ENCODE peak calls at places on chromosomes 4 and X, in five cellular contexts. S is ovary, O is A549, B is upper lobe of right lung, K is BJ. N is an unnamed sample.

GRCh38 chrX:123899701-123900100 is 39.8 kb downstream of the XIAP start:
- DNase-seq in S (no peak), O (no peak), B (no peak), K (no peak), N (no peak)

GRCh38 chr4:101279377-101279871 is 67.9 kb downstream of the PPP3CA start:
- DNase-seq in S (peak), O (peak), B (no peak), K (peak), N (no peak)

GRCh38 chr4:147596976-147597375 is 20.2 kb upstream of the TMEM184C start:
- DNase-seq in S (no peak), O (peak), B (no peak), K (peak), N (no peak)

GRCh38 chr4:183332447-183332846 is 10.2 kb upstream of the CLDN24 start:
- DNase-seq in S (no peak), O (no peak), B (no peak), K (no peak), N (no peak)

GRCh38 chrX:131067216-131067615 is 9.1 kb downstream of the ARHGAP36 start:
- DNase-seq in S (no peak), O (no peak), B (no peak), K (no peak), N (no peak)

GRCh38 chrX:47817421-47817820 is 19.3 kb upstream of the ZNF81 start:
- DNase-seq in S (no peak), O (no peak), B (no peak), K (no peak), N (no peak)

GRCh38 chrX:155070975-155071693 is at the start of the genes BRCC3, CMC4 and MTCP1:
- DNase-seq in S (peak), O (peak), B (peak), K (no peak), N (peak)

GRCh38 chr4:75630174-75630931 is at the start of gene CDKL2:
- DNase-seq in S (peak), O (peak), B (peak), K (no peak), N (peak)

GRCh38 chr4:153393397-153393796 is 48.9 kb downstream of the MND1 start:
- DNase-seq in S (no peak), O (peak), B (peak), K (peak), N (no peak)
- H3K4me3 ChIP-seq in S (no peak), O (no peak), B (no peak), K (no peak), N (no peak)

GRCh38 chr4:140856692-140857091 is 100.5 kb upstream of the TBC1D9 start:
- DNase-seq in S (peak), O (peak), B (no peak), K (no peak), N (no peak)

GRCh38 chr4:140857111-140857510 is 100.9 kb upstream of the TBC1D9 start:
- DNase-seq in S (no peak), O (no peak), B (no peak), K (no peak), N (no peak)

GRCh38 chr4:140849526-140849925 is 93.3 kb upstream of the TBC1D9 start:
- DNase-seq in S (no peak), O (no peak), B (no peak), K (no peak), N (no peak)

GRCh38 chr4:140851032-140851636 is 94.9 kb upstream of the TBC1D9 start:
- DNase-seq in S (peak), O (peak), B (no peak), K (no peak), N (no peak)

DNA sequence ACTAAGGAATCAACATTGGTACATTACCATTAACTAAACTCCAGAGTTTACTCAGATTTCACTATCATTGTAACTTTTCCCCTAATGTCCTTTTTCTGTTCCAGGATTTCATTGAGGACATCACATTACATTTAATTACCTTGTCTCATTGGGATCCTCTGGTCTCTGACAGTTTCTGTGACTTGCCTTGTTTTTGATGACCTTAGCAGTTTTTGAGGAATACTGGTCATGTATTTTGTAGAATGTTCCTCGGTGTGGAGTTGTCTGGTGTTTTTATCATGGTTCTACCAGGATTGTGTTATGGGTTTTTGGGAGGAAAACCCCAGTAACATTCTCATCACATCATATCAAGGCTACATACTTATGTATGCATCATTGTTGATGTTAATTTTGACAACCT is 95.6 kb upstream of the TBC1D9 start:
- DNase-seq in S (no peak), O (no peak), B (no peak), K (no peak), N (no peak)
- TF ChIP-seq CTCF in S (no peak), O (no peak), B (no peak), K (no peak), N (no peak)

GRCh38 chr4:123744664-123745290 is 348.2 kb downstream of the SPRY1 start:
- DNase-seq in S (peak), O (no peak), B (no peak), K (no peak), N (no peak)
- H3K4me3 ChIP-seq in S (no peak), O (no peak), B (no peak), K (no peak), N (no peak)

DNA sequence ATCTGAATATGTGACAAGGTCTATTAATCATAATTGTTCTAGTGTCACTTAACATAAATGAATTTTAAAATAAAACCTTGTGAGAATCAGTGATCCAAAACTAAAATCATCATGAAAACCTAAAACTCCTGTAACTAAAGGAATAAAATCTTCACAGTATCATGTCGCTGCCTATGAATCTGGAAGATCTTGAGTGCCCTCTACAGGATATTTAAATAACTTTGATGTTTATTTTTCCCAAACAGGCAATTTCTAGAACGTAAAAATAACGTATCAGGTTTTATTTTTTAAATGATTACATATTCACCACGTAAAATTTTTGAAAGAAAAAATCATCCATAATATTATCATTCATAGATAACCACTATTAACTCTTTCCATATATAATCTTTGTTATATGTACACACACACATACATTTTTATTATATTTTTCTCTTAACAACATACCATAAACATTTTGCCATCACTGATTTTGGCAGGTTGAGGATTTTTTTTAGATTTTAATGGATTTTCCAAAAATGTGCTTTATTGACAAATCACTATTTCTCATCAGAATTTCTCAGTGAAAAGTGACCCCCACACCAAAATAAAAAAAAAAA is 79.6 kb downstream of the COMMD8 start:
- DNase-seq in S (no peak), O (peak), B (no peak), K (no peak), N (no peak)
- TF ChIP-seq CTCF in S (no peak), O (peak), B (peak), K (peak), N (peak)

DNA sequence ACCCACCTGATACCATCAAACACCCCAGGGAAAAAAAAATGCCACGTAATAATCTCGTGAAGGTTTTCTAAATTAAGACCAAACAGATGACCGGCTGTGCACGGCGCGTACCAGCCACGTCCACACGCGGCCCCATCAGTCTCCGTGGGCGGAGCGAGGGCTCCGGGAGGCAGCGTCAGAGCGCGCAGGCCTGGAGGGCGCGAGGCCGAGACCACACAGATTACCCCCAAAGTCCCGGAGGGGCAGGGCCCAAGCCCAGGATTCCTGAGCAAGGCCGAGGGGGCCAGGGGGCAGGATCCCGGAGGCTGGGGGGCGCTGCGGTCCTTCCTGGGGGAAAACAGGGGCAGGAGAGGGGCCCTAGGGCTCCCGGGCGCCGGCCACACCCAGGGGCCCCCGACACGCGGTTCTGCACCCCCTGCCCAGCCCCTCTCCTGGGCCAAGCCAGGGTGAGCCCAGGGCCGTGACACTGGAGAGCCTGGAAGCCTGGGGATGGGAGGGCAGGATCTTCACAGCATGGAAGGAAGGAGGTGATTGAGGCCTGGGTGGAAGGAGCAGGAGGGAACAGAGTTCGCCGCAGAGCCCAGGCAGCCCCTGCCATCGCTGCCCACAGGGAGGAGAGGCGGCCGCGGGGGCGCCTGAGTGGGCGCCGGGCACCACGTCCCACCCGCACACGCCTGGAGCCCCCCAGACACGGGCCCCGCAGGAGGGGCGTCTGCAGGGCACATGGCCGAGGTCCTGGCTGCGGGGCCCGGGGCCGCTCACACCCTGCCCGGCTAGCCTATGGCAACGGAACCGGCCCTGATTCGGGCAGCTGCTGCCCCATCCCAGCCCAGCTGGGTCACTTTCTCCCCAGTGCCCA is 91.7 kb downstream of the FAM53A start:
- DNase-seq in S (no peak), O (no peak), B (peak), K (no peak), N (no peak)
- H3K4me3 ChIP-seq in S (no peak), O (no peak), B (no peak), K (no peak), N (no peak)

GRCh38 chr4:169314906-169315305 is 44.1 kb upstream of the SH3RF1 start:
- DNase-seq in S (peak), O (peak), B (peak), K (no peak), N (peak)

GRCh38 chr4:169309326-169309967 is 38.7 kb upstream of the SH3RF1 start:
- DNase-seq in S (no peak), O (no peak), B (no peak), K (no peak), N (no peak)

GRCh38 chr4:169312690-169313422 is 42.1 kb upstream of the SH3RF1 start:
- DNase-seq in S (no peak), O (no peak), B (no peak), K (no peak), N (no peak)

GRCh38 chr4:169313732-169314131 is 43.0 kb upstream of the SH3RF1 start:
- DNase-seq in S (no peak), O (no peak), B (no peak), K (no peak), N (no peak)

DNA sequence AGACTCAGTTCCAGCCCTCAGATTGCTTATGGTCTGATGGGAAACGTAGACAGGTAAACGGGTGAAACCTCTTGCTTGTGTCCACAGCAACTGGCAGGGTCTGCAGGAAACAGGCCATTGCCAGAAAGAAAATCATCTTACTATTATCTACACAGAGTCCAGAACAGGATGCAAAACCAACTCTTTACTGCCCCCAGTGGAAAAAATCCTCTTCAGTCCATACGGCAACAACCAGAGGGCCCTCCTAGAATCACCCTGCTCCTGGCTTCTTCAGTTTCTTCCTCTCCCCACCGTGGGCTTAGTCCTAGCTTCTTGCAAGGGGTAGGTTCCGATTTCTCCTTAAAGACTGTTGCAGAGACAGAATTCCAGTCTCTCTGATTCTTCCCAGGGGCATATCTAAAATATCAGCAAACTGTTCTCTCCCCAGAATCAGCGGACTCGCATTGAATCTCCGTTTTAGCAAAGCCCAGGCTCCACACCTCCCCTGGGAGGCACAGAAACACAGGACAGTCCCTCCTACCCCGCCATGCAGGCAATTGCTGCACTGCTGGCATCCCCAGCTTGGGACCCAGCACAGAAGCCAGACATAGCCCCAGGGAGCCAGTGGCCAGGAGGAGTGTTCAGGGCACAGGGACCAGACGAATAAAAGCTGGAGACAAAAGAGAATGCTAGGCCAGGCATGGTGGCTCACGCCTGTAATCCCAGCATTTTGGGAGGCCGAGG is 41.0 kb upstream of the SH3RF1 start:
- DNase-seq in S (peak), O (peak), B (no peak), K (no peak), N (peak)
- TF ChIP-seq CTCF in S (peak), O (peak), B (peak), K (peak), N (peak)

GRCh38 chrX:1885116-1885515 is 270.3 kb downstream of the ASMT start:
- DNase-seq in S (no peak), O (no peak), B (no peak), K (no peak), N (no peak)

GRCh38 chrX:1883772-1884171 is 268.9 kb downstream of the ASMT start:
- DNase-seq in S (no peak), O (peak), B (no peak), K (no peak), N (no peak)

DNA sequence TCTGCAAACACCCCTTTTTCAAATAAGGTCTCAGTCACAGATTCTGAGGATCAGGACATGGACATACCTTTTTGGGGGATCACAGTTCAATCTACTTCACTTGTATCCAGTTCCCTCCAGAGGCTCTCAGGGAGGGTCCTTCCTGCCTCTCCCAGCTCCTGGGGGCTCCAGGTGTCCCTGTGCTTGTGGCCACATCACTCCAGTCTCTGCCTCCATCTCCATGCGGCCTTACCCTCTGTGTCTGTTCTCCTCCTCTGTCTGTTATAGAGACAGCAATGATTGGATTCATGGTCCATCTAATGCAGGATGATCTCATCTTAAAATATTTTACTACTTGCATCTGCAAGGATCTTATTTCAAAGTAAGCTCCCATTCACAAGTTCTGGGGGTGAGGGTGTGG is 269.6 kb downstream of the ASMT start:
- DNase-seq in S (no peak), O (no peak), B (no peak), K (no peak), N (no peak)
- H3K4me3 ChIP-seq in S (no peak), O (no peak), B (no peak), K (no peak), N (no peak)

DNA sequence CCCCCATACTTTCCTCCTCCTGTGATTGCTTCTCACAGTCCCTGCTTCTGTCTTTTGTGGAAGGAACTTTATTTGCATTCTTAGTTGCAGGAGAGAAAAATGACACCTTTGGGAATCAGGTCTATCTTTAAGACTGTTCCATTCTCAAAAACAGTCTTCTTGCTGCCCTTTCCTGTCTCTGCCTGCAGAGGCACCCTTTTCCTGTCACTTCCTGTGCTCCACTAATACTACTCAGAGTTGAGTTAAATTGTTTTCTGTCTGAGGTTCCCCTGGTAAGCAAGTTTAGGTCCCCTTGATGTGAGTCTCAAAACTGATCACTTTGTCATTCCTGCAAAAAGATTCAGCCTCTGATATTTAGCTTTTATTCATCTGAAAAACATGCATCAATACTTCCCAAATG is 208.8 kb upstream of the CLNK start:
- DNase-seq in S (peak), O (no peak), B (no peak), K (no peak), N (no peak)
- TF ChIP-seq CTCF in S (no peak), O (no peak), B (peak), K (no peak), N (no peak)

N was measured in pancreas.